ENCODE peak calls at places on chromosomes 11 and 22, in five cellular contexts. Q is NB4; J is iris pigment epithelial cell; W is stimulated activated CD4-positive, alpha-beta T cell treated with anti-CD3 and anti-CD28 coated beads, Interleukin-1b, Interleukin-23, amount 100 ng/mL, for 4 hours; B is fibroblast of the conjunctiva. N is an unnamed sample.

GRCh38 chr11:57269580-57270021 is 32.6 kb upstream of the APLNR start:
- DNase-seq in B (no peak), Q (no peak), J (no peak), W (no peak), N (no peak)

GRCh38 chr11:125513705-125514265 is 17.7 kb upstream of the FEZ1 start:
- DNase-seq in W (no peak), B (no peak), J (no peak), Q (no peak), N (no peak)

GRCh38 chr11:134844838-134845237 is 432.8 kb upstream of the B3GAT1 start:
- DNase-seq in J (no peak), Q (no peak), W (no peak), B (no peak), N (no peak)

GRCh38 chr11:12451179-12451814 is 73.9 kb downstream of the PARVA start:
- DNase-seq in Q (no peak), W (no peak), B (no peak), J (no peak), N (no peak)

GRCh38 chr11:13040969-13041561 is 31.9 kb downstream of the RASSF10 start:
- DNase-seq in B (no peak), W (no peak), J (no peak), Q (no peak), N (no peak)

GRCh38 chr11:9716275-9717039 is 52.6 kb downstream of the SWAP70 start:
- DNase-seq in W (no peak), Q (peak), J (peak), B (peak), N (peak)

GRCh38 chr11:70212227-70212811 is 9.2 kb downstream of the FADD start:
- DNase-seq in Q (no peak), J (no peak), W (no peak), B (no peak), N (peak)

GRCh38 chr11:9820260-9820659 is 156.4 kb downstream of the SWAP70 start:
- DNase-seq in Q (no peak), B (no peak), J (no peak), W (no peak), N (no peak)

GRCh38 chr11:17473071-17473744 is 3.4 kb downstream of the ABCC8 start:
- DNase-seq in W (no peak), J (peak), B (no peak), Q (peak), N (no peak)

GRCh38 chr22:41508770-41509170 is 35.5 kb downstream of the POLR3H start:
- DNase-seq in W (no peak), B (no peak), J (no peak), Q (no peak), N (no peak)

GRCh38 chr11:27282141-27282590 is 80.8 kb downstream of the CCDC34 start:
- DNase-seq in B (peak), Q (no peak), J (peak), W (no peak), N (peak)

GRCh38 chr11:57203359-57203758 is 21.6 kb downstream of the LRRC55 start:
- DNase-seq in B (no peak), W (no peak), J (no peak), Q (no peak), N (peak)

GRCh38 chr11:35065566-35065965 is 73.4 kb upstream of the CD44 start:
- DNase-seq in J (no peak), W (no peak), Q (no peak), B (no peak), N (peak)

GRCh38 chr22:49646876-49647275 is 180.8 kb downstream of the BRD1 start:
- DNase-seq in B (no peak), J (no peak), W (no peak), Q (no peak), N (no peak)

GRCh38 chr11:2515401-2516275 is 70.8 kb downstream of the KCNQ1 start:
- DNase-seq in B (no peak), Q (peak), W (no peak), J (no peak), N (no peak)

GRCh38 chr11:64919627-64920026 is 2.6 kb upstream of the ATG2A start:
- DNase-seq in J (no peak), Q (no peak), B (no peak), W (no peak), N (no peak)

GRCh38 chr11:79758325-79758724 is 317.5 kb upstream of the TENM4 start:
- DNase-seq in J (no peak), W (no peak), Q (no peak), B (no peak), N (no peak)

GRCh38 chr22:46357711-46358505 is 22.4 kb downstream of the TRMU start:
- DNase-seq in Q (no peak), W (no peak), B (no peak), J (no peak), N (no peak)

GRCh38 chr11:83181815-83182214 is 11.7 kb upstream of the ANKRD42 start:
- DNase-seq in W (no peak), J (no peak), B (no peak), Q (no peak), N (no peak)

GRCh38 chr22:39427751-39428596 is 28.4 kb downstream of the TAB1 start:
- DNase-seq in B (no peak), J (no peak), Q (no peak), W (no peak), N (no peak)

GRCh38 chr11:47616726-47617416 is 22.7 kb upstream of the C1QTNF4 start:
- DNase-seq in B (peak), J (peak), W (no peak), Q (peak), N (peak)

GRCh38 chr11:16184588-16184987 is 171.8 kb downstream of the SOX6 start:
- DNase-seq in J (peak), B (peak), Q (no peak), W (no peak), N (peak)

GRCh38 chr22:50606126-50606525 is 5.5 kb downstream of the MAPK8IP2 start:
- DNase-seq in J (no peak), W (no peak), Q (peak), B (no peak), N (no peak)

GRCh38 chr11:132228756-132229325 is 858.4 kb downstream of the NTM start:
- DNase-seq in Q (no peak), W (no peak), B (no peak), J (peak), N (no peak)

GRCh38 chr11:11155962-11156815 is 196.9 kb downstream of the CSNK2A3 start:
- DNase-seq in Q (peak), J (no peak), W (peak), B (no peak), N (no peak)

GRCh38 chr22:31650391-31650790 is 11.6 kb downstream of the PISD start:
- DNase-seq in W (no peak), B (peak), J (peak), Q (no peak), N (peak)

GRCh38 chr11:64040684-64041267 is 5.0 kb downstream of the FLRT1 start:
- DNase-seq in B (no peak), Q (peak), W (no peak), J (no peak), N (no peak)

GRCh38 chr11:120334894-120335462 is 1.2 kb upstream of the ARHGEF12 start:
- DNase-seq in Q (peak), J (peak), W (no peak), B (peak), N (peak)

GRCh38 chr11:33507356-33507755 is 193.3 kb downstream of the C11orf91 start:
- DNase-seq in B (no peak), Q (no peak), W (no peak), J (no peak), N (no peak)

GRCh38 chr11:113447621-113448310 is 27.4 kb downstream of the DRD2 start:
- DNase-seq in Q (peak), W (no peak), B (no peak), J (peak), N (peak)

GRCh38 chr22:30575011-30575671 is 676 bp upstream of the GAL3ST1 start:
- DNase-seq in B (no peak), J (no peak), Q (no peak), W (no peak), N (peak)

GRCh38 chr22:39674536-39674935 is 104.0 kb downstream of the CACNA1I start:
- DNase-seq in W (no peak), B (no peak), J (no peak), Q (peak), N (no peak)

GRCh38 chr11:288328-289144 is at the start of gene PGGHG:
- DNase-seq in J (no peak), B (no peak), Q (peak), W (no peak), N (peak)

GRCh38 chr22:49260681-49261580 is 566.7 kb downstream of the BRD1 start:
- DNase-seq in J (no peak), W (no peak), B (no peak), Q (no peak), N (no peak)

GRCh38 chr11:130644187-130644586 is 195.7 kb downstream of the ADAMTS15 start:
- DNase-seq in B (no peak), W (no peak), Q (no peak), J (no peak), N (no peak)

GRCh38 chr11:82936261-82936660 is 34.7 kb downstream of the DDIAS start:
- DNase-seq in W (no peak), Q (no peak), B (no peak), J (peak), N (no peak)

GRCh38 chr11:70669871-70670683 is 271.7 kb downstream of the CTTN start:
- DNase-seq in W (no peak), Q (peak), B (no peak), J (no peak), N (no peak)

GRCh38 chr22:21641417-21641794 is 696 bp upstream of the SDF2L1 start:
- DNase-seq in W (no peak), Q (peak), B (no peak), J (peak), N (peak)